ENCODE peak calls at places on chromosomes 1 and 21, in five cellular contexts. X is pancreas, J is heart right ventricle, M is AG09309, K is ureter. C is an unnamed sample.

GRCh38 chr1:155974208-155975165 is 3.9 kb downstream of the ARHGEF2 start:
- DNase-seq in X (no peak), J (no peak), M (no peak), K (no peak), C (no peak)

GRCh38 chr1:98322966-98323365 is 338.6 kb upstream of the SNX7 start:
- DNase-seq in X (no peak), J (no peak), M (no peak), K (no peak), C (no peak)

GRCh38 chr1:56584910-56585528 is 5.7 kb upstream of the PLPP3 start:
- DNase-seq in X (no peak), J (peak), M (no peak), K (no peak), C (no peak)

GRCh38 chr1:26336477-26337205 is 17.3 kb downstream of the CRYBG2 start:
- DNase-seq in X (peak), J (no peak), M (no peak), K (peak), C (peak)

GRCh38 chr1:60922304-60922703 is 160.1 kb upstream of the NFIA start:
- DNase-seq in X (no peak), J (peak), M (no peak), K (no peak), C (no peak)

GRCh38 chr1:234564035-234565029 is 45.6 kb downstream of the IRF2BP2 start:
- DNase-seq in X (no peak), J (no peak), M (peak), K (peak), C (no peak)

GRCh38 chr1:80706526-80706925 is 1094.2 kb upstream of the ADGRL2 start:
- DNase-seq in X (no peak), J (no peak), M (no peak), K (no peak), C (no peak)

GRCh38 chr1:25502957-25503356 is 40.4 kb upstream of the LDLRAP1 start:
- DNase-seq in X (no peak), J (no peak), M (no peak), K (no peak), C (no peak)

GRCh38 chr1:229003233-229004031 is 267.5 kb upstream of the RAB4A start:
- DNase-seq in X (no peak), J (no peak), M (no peak), K (no peak), C (no peak)

GRCh38 chr1:53934170-53934765 is 11.2 kb downstream of the IFT25 start:
- DNase-seq in X (no peak), J (no peak), M (no peak), K (no peak), C (no peak)

GRCh38 chr1:59738591-59739015 is 76.1 kb upstream of the HOOK1 start:
- DNase-seq in X (no peak), J (no peak), M (peak), K (no peak), C (no peak)

GRCh38 chr21:45479691-45480675 is 62.3 kb downstream of the SLC19A1 start:
- DNase-seq in X (peak), J (no peak), M (no peak), K (no peak), C (no peak)

C was measured in lung.